ENCODE peak calls at places on chromosomes 12 and 14, in four cellular contexts. Z, K, P and Y are unnamed samples.

GRCh38 chr12:100899301-100899700 is 104.7 kb downstream of the ANO4 start:
- DNase-seq in Z (no peak), P (no peak), K (no peak), Y (no peak)

GRCh38 chr12:11765421-11765816 is 115.9 kb downstream of the ETV6 start:
- DNase-seq in K (peak), P (no peak), Z (no peak), Y (no peak)

GRCh38 chr14:59376691-59377090 is 88.5 kb downstream of the GPR135 start:
- DNase-seq in K (no peak), Z (no peak), P (no peak), Y (no peak)

GRCh38 chr14:54976316-54976715 is 50.6 kb downstream of the WDHD1 start:
- DNase-seq in P (no peak), Z (no peak), K (peak), Y (peak)

GRCh38 chr12:29741342-29742241 is 42.1 kb downstream of the TMTC1 start:
- DNase-seq in K (peak), Z (no peak), P (no peak), Y (no peak)

GRCh38 chr12:130076126-130076525 is 86.1 kb upstream of the FZD10 start:
- DNase-seq in K (no peak), Z (no peak), P (no peak), Y (no peak)

GRCh38 chr12:124938606-124939427 is 24.4 kb upstream of the UBC start:
- DNase-seq in Z (peak), P (peak), K (peak), Y (peak)

GRCh38 chr12:102413396-102413795 is 67.0 kb downstream of the IGF1 start:
- DNase-seq in P (no peak), Z (no peak), K (no peak), Y (no peak)

GRCh38 chr14:58243790-58244555 is 670 bp upstream of the PSMA3 start:
- DNase-seq in Z (peak), P (no peak), K (peak), Y (no peak)

GRCh38 chr12:109741970-109742372 is 28.3 kb downstream of the FAM222A start:
- DNase-seq in P (no peak), K (no peak), Z (no peak), Y (no peak)

GRCh38 chr12:21613931-21614330 is 9.3 kb upstream of the GYS2 start:
- DNase-seq in P (no peak), Z (no peak), K (no peak), Y (no peak)

GRCh38 chr12:59118356-59118755 is 198.1 kb upstream of the LRIG3 start:
- DNase-seq in P (no peak), K (no peak), Z (no peak), Y (no peak)

GRCh38 chr14:59679872-59680271 is 103.3 kb upstream of the CCDC175 start:
- DNase-seq in P (no peak), Z (no peak), K (peak), Y (no peak)

GRCh38 chr14:74591899-74592298 is 20.1 kb downstream of the LTBP2 start:
- DNase-seq in K (no peak), P (no peak), Z (no peak), Y (peak)

GRCh38 chr12:95003213-95003920 is at the start of gene NDUFA12:
- DNase-seq in Z (peak), P (peak), K (peak), Y (peak)

GRCh38 chr12:27299102-27299501 is 33.5 kb upstream of the BMAL2 start:
- DNase-seq in P (no peak), K (no peak), Z (no peak), Y (no peak)

GRCh38 chr12:108789546-108789945 is 58.2 kb upstream of the CORO1C start:
- DNase-seq in P (no peak), Z (no peak), K (no peak), Y (no peak)

GRCh38 chr12:126534495-126534894 is 1469.3 kb downstream of the AACS start:
- DNase-seq in Z (peak), K (no peak), P (no peak), Y (no peak)

GRCh38 chr12:24223926-24224325 is 274.5 kb upstream of the SOX5 start:
- DNase-seq in K (no peak), P (no peak), Z (no peak), Y (no peak)

GRCh38 chr12:131443019-131444000 is 267.6 kb upstream of the SFSWAP start:
- DNase-seq in Z (no peak), K (no peak), P (no peak), Y (no peak)

GRCh38 chr12:6767592-6768384 is 1.6 kb downstream of the PTMS start:
- DNase-seq in K (no peak), P (no peak), Z (peak), Y (no peak)

GRCh38 chr14:94601961-94602391 is 10.2 kb upstream of the SERPINA3 start:
- DNase-seq in P (no peak), Z (peak), K (peak), Y (peak)

GRCh38 chr12:65566776-65567175 is 257.5 kb upstream of the HMGA2 start:
- DNase-seq in Z (no peak), K (peak), P (no peak), Y (no peak)

GRCh38 chr14:61064866-61065265 is 83.8 kb downstream of the SLC38A6 start:
- DNase-seq in P (no peak), Z (no peak), K (no peak), Y (no peak)

GRCh38 chr12:6074979-6075585 is 49.4 kb downstream of the VWF start:
- DNase-seq in Z (no peak), P (no peak), K (no peak), Y (no peak)

GRCh38 chr12:102824218-102824835 is 92.7 kb downstream of the PAH start:
- DNase-seq in P (no peak), Z (no peak), K (peak), Y (peak)

GRCh38 chr12:5503774-5504173 is 71.9 kb downstream of the NTF3 start:
- DNase-seq in Z (no peak), P (no peak), K (no peak), Y (no peak)

GRCh38 chr12:78146365-78146772 is 315.7 kb downstream of the NAV3 start:
- DNase-seq in Z (peak), K (peak), P (no peak), Y (peak)

GRCh38 chr12:117574655-117575054 is 213.2 kb upstream of the NOS1 start:
- DNase-seq in P (no peak), Z (peak), K (no peak), Y (no peak)

GRCh38 chr12:81147286-81147919 is 69.5 kb downstream of the ACSS3 start:
- DNase-seq in P (no peak), Z (no peak), K (no peak), Y (no peak)

GRCh38 chr12:132181570-132182200 is 37.4 kb downstream of the NOC4L start:
- DNase-seq in P (no peak), Z (no peak), K (no peak), Y (no peak)